ENCODE peak calls at places on chromosomes 16 and 17, in seven cellular contexts. L, V, U, R, N, P and D are unnamed samples.
A peak's percentile ranks its signal among the peaks of the same experiment; 100 is the strongest.

GRCh38 chr16:88831838-88832237 is 20.1 kb upstream of the APRT start:
- DNase-seq in N (peak; percentile 13), U (no peak), L (no peak), P (no peak), V (peak; percentile 18), R (no peak), D (no peak)

GRCh38 chr17:39739020-39739884 is 1.5 kb downstream of the GRB7 start:
- DNase-seq in R (peak; percentile 38), V (peak; percentile 91), L (peak; percentile 85), N (no peak), U (peak; percentile 91), P (no peak), D (no peak)

GRCh38 chr16:84710686-84711085 is 10.9 kb downstream of the USP10 start:
- DNase-seq in N (no peak), R (no peak), V (no peak), U (no peak), L (no peak), P (no peak), D (no peak)

GRCh38 chr16:89775223-89775622 is 41.2 kb downstream of the FANCA start:
- DNase-seq in U (no peak), R (no peak), P (no peak), L (no peak), V (no peak), N (no peak), D (no peak)

GRCh38 chr16:89019511-89019910 is 42.5 kb upstream of the CBFA2T3 start:
- DNase-seq in V (no peak), N (no peak), L (no peak), P (no peak), R (peak; percentile 33), U (no peak), D (no peak)

GRCh38 chr16:69112285-69113129 is 7.1 kb downstream of the HAS3 start:
- DNase-seq in U (peak; percentile 64), P (no peak), V (no peak), R (peak; percentile 54), N (no peak), L (peak; percentile 76), D (peak; percentile 62)

GRCh38 chr17:70374496-70374895 is 205.2 kb downstream of the KCNJ2 start:
- DNase-seq in P (no peak), R (no peak), N (no peak), U (no peak), V (no peak), L (no peak), D (no peak)

GRCh38 chr16:88589441-88589840 is 19.2 kb downstream of the ZC3H18 start:
- DNase-seq in V (no peak), R (no peak), P (no peak), U (no peak), L (no peak), N (no peak), D (no peak)

DNA sequence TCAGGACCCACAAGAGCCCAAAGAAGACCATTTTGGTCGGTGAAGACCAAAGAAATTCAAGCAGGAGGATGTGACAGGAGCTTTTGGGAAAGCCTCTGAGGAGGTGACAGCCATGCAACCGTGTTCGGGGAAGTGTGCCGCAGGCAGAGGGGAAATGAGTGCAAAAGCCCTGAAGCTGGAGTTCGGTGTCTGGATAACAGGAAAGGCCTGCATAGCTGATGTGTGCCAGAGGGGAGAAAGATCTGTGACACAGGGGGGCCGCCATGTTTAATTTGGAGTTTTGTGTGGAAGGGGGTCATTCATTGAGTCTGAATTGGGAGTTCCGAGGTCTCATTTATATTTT is 870 bp upstream of the ZC3H7A start:
- DNase-seq in U (no peak), P (no peak), R (no peak), N (no peak), V (no peak), L (no peak), D (no peak)
- H3K4me1 ChIP-seq in U (peaks cover 42% of the 10 kb centered on the region), P (peaks cover 27% of the 10 kb centered on the region), R (peaks cover 59% of the 10 kb centered on the region), N (peaks cover 6% of the 10 kb centered on the region), V (peaks cover 14% of the 10 kb centered on the region), L (peaks cover 20% of the 10 kb centered on the region), D (peaks cover 47% of the 10 kb centered on the region)

DNA sequence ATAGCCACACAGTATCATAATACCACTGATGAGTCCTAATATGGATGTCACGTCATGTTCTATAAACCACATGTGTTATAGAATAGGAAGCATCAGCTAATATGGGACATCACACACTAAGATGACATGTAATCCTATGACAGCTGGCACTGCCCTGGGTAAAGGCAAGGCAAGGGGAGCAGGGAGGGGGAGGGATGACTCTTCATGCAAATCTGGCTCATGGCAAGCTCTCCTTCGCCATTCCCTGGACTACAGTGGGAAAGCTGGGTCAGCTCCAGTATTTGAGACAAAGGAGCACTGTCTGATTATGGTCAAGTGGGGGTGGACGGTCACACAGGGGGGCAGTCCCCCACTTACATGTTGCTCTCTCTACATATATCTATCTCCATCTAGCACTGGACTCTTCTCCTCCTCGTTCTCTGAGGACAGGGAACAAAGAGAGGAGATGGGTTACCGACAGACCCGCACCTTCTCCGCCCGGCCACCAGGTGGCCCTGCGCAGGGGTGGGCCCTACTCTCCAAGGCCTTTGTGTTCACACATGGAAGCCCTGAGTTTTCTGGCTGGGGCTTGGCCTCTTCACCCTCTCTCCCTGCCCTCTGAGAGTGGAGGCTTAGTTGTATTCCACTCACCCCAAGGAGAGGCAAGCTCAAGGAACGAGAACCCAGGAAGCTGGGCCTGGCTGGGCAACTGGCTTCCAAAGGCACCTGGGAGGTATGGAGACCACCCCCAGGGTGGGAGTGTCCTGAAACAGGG is 23.4 kb upstream of the MPO start:
- DNase-seq in U (peak; percentile 51), L (peak; percentile 59), V (peak; percentile 24), R (peak; percentile 70), P (peak; percentile 8), N (peak; percentile 17), D (no peak)
- H3K27me3 ChIP-seq in U (no peaks in the 10 kb centered on the region), L (no peaks in the 10 kb centered on the region), V (peaks cover 15% of the 10 kb centered on the region), R (no peaks in the 10 kb centered on the region), P (no peaks in the 10 kb centered on the region), N (no peaks in the 10 kb centered on the region), D (no peaks in the 10 kb centered on the region)

DNA sequence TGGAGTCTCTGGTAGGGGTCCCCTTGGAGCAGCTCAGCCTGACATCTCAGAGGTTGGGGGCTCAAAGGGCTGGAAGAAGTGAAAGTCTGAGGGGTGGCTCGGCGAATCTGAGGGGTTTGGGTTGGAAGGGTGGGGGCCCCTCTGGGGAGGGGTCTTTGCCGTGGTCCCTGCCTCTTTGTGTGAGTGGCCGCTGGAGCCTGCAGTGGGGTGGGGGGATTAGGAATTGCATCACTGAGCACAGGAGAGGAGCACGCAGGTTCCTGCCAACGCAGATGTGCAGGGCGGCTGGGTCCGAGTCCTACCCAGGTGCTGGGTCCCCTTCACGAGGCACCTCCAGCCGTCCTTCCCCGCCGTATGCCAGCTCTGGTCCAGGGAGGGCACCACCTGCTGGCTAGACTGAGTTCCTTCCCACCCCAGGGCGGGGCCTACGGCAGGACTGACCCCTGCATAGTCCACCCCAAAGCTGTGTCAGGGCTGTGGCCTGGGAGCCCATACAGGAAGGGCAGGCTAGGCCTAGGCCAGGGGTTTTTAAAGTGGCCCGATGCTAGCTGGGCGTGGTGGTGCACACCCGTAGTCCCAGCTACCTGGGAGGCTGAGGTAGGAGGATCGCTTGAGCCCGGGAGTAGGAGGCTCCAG is 9.9 kb downstream of the FMNL1 start:
- DNase-seq in L (no peak), N (no peak), U (peak; percentile 50), R (no peak), V (no peak), P (no peak), D (peak; percentile 39)
- H3K4me1 ChIP-seq in L (peaks cover 11% of the 10 kb centered on the region), N (peaks cover 18% of the 10 kb centered on the region), U (peaks cover 28% of the 10 kb centered on the region), R (peaks cover 75% of the 10 kb centered on the region), V (no peaks in the 10 kb centered on the region), P (peaks cover 41% of the 10 kb centered on the region), D (peaks cover 32% of the 10 kb centered on the region)

GRCh38 chr17:48317732-48318131 is 112.3 kb downstream of the SKAP1 start:
- DNase-seq in V (no peak), P (no peak), U (no peak), N (no peak), L (no peak), R (no peak), D (no peak)
- H3K27me3 ChIP-seq in V (peaks cover 96% of the 10 kb centered on the region), P (no peaks in the 10 kb centered on the region), U (peaks cover 38% of the 10 kb centered on the region), N (peaks cover 20% of the 10 kb centered on the region), L (no peaks in the 10 kb centered on the region), R (no peaks in the 10 kb centered on the region), D (peaks cover 73% of the 10 kb centered on the region)

GRCh38 chr16:67804853-67805542 is 1.4 kb downstream of the RANBP10 start:
- DNase-seq in R (no peak), L (no peak), N (no peak), U (no peak), V (no peak), P (no peak), D (no peak)
- H3K4me1 ChIP-seq in R (peaks cover 51% of the 10 kb centered on the region), L (peaks cover 12% of the 10 kb centered on the region), N (peaks cover 6% of the 10 kb centered on the region), U (peaks cover 17% of the 10 kb centered on the region), V (no peaks in the 10 kb centered on the region), P (peaks cover 9% of the 10 kb centered on the region), D (peaks cover 35% of the 10 kb centered on the region)

GRCh38 chr17:7294614-7295153 is at the start of gene YBX2:
- DNase-seq in R (peak; percentile 79), P (no peak), U (peak; percentile 96), L (peak; percentile 79), N (no peak), V (no peak), D (peak; percentile 66)

GRCh38 chr17:7292729-7293128 is 1.7 kb downstream of the YBX2 start:
- DNase-seq in R (no peak), V (no peak), N (no peak), L (no peak), P (no peak), U (no peak), D (no peak)

GRCh38 chr17:7293131-7293557 is 1.3 kb downstream of the YBX2 start:
- DNase-seq in L (peak; percentile 26), P (no peak), V (no peak), R (no peak), N (no peak), U (no peak), D (no peak)

GRCh38 chr17:7295230-7296180 is 1.1 kb upstream of the YBX2 start:
- DNase-seq in V (no peak), P (no peak), R (no peak), N (no peak), L (peak; percentile 25), U (no peak), D (no peak)

DNA sequence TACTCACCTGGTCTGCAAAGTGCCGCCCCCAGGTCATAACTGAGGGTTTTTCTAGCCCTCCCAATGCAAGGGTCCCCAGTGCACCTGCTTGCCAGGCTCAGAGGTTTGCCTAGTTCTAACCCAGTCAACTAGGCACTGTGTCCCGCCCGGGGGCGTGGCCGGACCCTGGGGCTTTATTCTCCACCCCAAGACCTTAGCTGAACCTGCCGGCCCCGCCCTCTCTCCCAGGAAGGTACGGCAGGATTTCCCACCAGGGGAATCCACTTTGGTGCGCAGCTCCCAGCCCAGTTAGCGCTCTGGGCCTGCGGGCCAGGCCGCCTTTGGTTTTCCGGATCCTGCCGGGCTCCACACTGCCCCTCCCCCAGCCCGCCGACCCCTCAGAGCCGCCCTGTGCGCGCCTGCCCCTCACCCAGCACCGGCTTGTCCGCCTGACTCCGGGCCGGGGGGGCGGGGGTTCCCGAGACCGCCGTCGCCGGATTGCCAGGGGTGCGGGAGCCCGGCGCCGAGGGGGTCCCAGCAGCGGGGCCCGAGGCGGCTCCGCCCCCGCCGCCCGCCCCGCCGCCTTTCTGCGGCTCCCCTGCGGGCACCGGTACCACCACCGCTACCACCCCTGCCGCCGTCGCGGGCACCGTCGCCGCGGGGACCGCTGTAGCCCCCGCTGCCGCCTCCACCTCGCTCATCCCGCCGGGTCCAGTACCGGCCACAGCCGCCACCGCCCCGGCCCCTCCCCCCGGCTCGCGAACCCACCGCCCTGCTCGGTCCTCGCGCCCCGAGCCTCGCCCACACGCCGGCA is 422 bp downstream of the YBX2 start:
- DNase-seq in P (no peak), U (peak; percentile 91), N (no peak), V (no peak), L (peak; percentile 57), R (no peak), D (no peak)
- H3K27me3 ChIP-seq in P (no peaks in the 10 kb centered on the region), U (peaks cover 25% of the 10 kb centered on the region), N (peaks cover 38% of the 10 kb centered on the region), V (peaks cover 45% of the 10 kb centered on the region), L (no peaks in the 10 kb centered on the region), R (peaks cover 7% of the 10 kb centered on the region), D (peaks cover 72% of the 10 kb centered on the region)